ENCODE peak calls at places on chromosomes 12 and 14, in seven cellular contexts. B is ureter, U is A549, Z is NCI-H1105, E is GM12878, F is BJ, H is Calu3. O is an unnamed sample.

GRCh38 chr14:64509036-64509435 is 4.5 kb downstream of the ZBTB1 start:
- DNase-seq in B (no peak), U (no peak), Z (no peak), E (no peak), F (no peak), H (no peak), O (no peak)

GRCh38 chr12:96720363-96720705 is 186.7 kb upstream of the NEDD1 start:
- DNase-seq in B (no peak), U (peak; percentile 35), Z (peak; percentile 12), E (no peak), F (no peak), H (peak; percentile 70), O (peak; percentile 42)

GRCh38 chr14:95515523-95516517 is 630 bp downstream of the SYNE3 start:
- DNase-seq in B (no peak), U (peak; percentile 74), Z (peak; percentile 50), E (no peak), F (no peak), H (peak; percentile 66), O (peak; percentile 92)

GRCh38 chr12:1282670-1283361 is 291.8 kb downstream of the ERC1 start:
- DNase-seq in B (peak; percentile 50), U (no peak), Z (no peak), E (no peak), F (peak; percentile 26), H (no peak), O (no peak)

GRCh38 chr12:106248177-106248848 is 493 bp upstream of the CKAP4 start:
- DNase-seq in B (peak; percentile 75), U (peak; percentile 67), Z (peak; percentile 17), E (no peak), F (no peak), H (peak; percentile 57), O (peak; percentile 48)

GRCh38 chr12:27626239-27626638 is 70.0 kb upstream of the REP15 start:
- DNase-seq in B (no peak), U (no peak), Z (no peak), E (no peak), F (no peak), H (no peak), O (no peak)

GRCh38 chr12:132807295-132808222 is 21.1 kb downstream of the GOLGA3 start:
- DNase-seq in B (no peak), U (no peak), Z (no peak), E (no peak), F (no peak), H (no peak), O (no peak)

GRCh38 chr12:18629916-18630315 is 107.9 kb downstream of the PLCZ1 start:
- DNase-seq in B (no peak), U (no peak), Z (no peak), E (no peak), F (no peak), H (peak; percentile 14), O (no peak)

GRCh38 chr12:103771466-103771865 is 69.6 kb downstream of the NT5DC3 start:
- DNase-seq in B (no peak), U (peak; percentile 59), Z (no peak), E (no peak), F (no peak), H (peak; percentile 75), O (no peak)

GRCh38 chr12:101829639-101830390 is 944 bp downstream of the GNPTAB start:
- DNase-seq in B (no peak), U (no peak), Z (no peak), E (no peak), F (no peak), H (peak; percentile 4), O (no peak)

GRCh38 chr12:14317362-14318146 is 47.9 kb upstream of the ATF7IP start:
- DNase-seq in B (no peak), U (no peak), Z (no peak), E (no peak), F (no peak), H (no peak), O (no peak)

GRCh38 chr12:126847005-126847629 is 1419.9 kb upstream of the TMEM132C start:
- DNase-seq in B (no peak), U (no peak), Z (no peak), E (no peak), F (no peak), H (no peak), O (no peak)

GRCh38 chr12:27187697-27188096 is 56.4 kb upstream of the STK38L start:
- DNase-seq in B (no peak), U (no peak), Z (no peak), E (no peak), F (no peak), H (no peak), O (no peak)

GRCh38 chr12:80810874-80811273 is 94.2 kb downstream of the MYF5 start:
- DNase-seq in B (no peak), U (no peak), Z (no peak), E (no peak), F (no peak), H (no peak), O (no peak)

GRCh38 chr14:66105819-66106218 is 380.4 kb upstream of the CCDC196 start:
- DNase-seq in B (no peak), U (no peak), Z (no peak), E (no peak), F (no peak), H (no peak), O (no peak)

GRCh38 chr14:99803803-99804202 is 10.6 kb downstream of the EML1 start:
- DNase-seq in B (no peak), U (no peak), Z (peak; percentile 90), E (no peak), F (no peak), H (no peak), O (no peak)

GRCh38 chr12:3135522-3136461 is 58.6 kb downstream of the TSPAN9 start:
- DNase-seq in B (no peak), U (peak; percentile 89), Z (peak; percentile 58), E (peak; percentile 20), F (no peak), H (peak; percentile 53), O (peak; percentile 35)

GRCh38 chr12:13194462-13195110 is 1.9 kb upstream of the EMP1 start:
- DNase-seq in B (no peak), U (no peak), Z (no peak), E (no peak), F (no peak), H (no peak), O (no peak)

GRCh38 chr12:120713861-120714482 is 3.7 kb downstream of the UNC119B start:
- DNase-seq in B (peak; percentile 83), U (peak; percentile 86), Z (peak; percentile 76), E (peak; percentile 40), F (no peak), H (peak; percentile 87), O (no peak)

GRCh38 chr14:72616294-72616693 is 277.6 kb downstream of the DPF3 start:
- DNase-seq in B (no peak), U (no peak), Z (no peak), E (no peak), F (no peak), H (no peak), O (no peak)

GRCh38 chr14:48805315-48805714 is 780.9 kb downstream of the RPS29 start:
- DNase-seq in B (no peak), U (no peak), Z (no peak), E (no peak), F (no peak), H (no peak), O (no peak)

GRCh38 chr12:87127272-87127671 is 871.1 kb upstream of the MGAT4C start:
- DNase-seq in B (no peak), U (no peak), Z (no peak), E (no peak), F (no peak), H (no peak), O (no peak)

GRCh38 chr14:76434220-76434619 is 58.3 kb downstream of the ESRRB start:
- DNase-seq in B (no peak), U (no peak), Z (no peak), E (no peak), F (no peak), H (no peak), O (no peak)

GRCh38 chr12:122106891-122107660 is 28.5 kb downstream of the MLXIP start:
- DNase-seq in B (no peak), U (no peak), Z (no peak), E (no peak), F (no peak), H (no peak), O (no peak)

GRCh38 chr14:23454445-23454856 is 15.1 kb upstream of the NGDN start:
- DNase-seq in B (no peak), U (no peak), Z (no peak), E (no peak), F (no peak), H (no peak), O (no peak)

GRCh38 chr12:103751600-103751999 is 89.4 kb downstream of the NT5DC3 start:
- DNase-seq in B (no peak), U (no peak), Z (no peak), E (no peak), F (no peak), H (no peak), O (no peak)

GRCh38 chr12:16604853-16605252 is 1.1 kb downstream of the LMO3 start:
- DNase-seq in B (no peak), U (no peak), Z (no peak), E (no peak), F (no peak), H (no peak), O (no peak)

GRCh38 chr14:98028156-98028555 is 1231.0 kb downstream of the VRK1 start:
- DNase-seq in B (no peak), U (no peak), Z (no peak), E (no peak), F (no peak), H (no peak), O (no peak)

GRCh38 chr14:67856806-67857205 is 37.2 kb downstream of the RAD51B start:
- DNase-seq in B (no peak), U (no peak), Z (no peak), E (no peak), F (peak; percentile 13), H (no peak), O (no peak)

GRCh38 chr14:62882967-62883366 is 162.3 kb downstream of the KCNH5 start:
- DNase-seq in B (no peak), U (no peak), Z (no peak), E (no peak), F (no peak), H (no peak), O (no peak)

GRCh38 chr12:110120878-110121277 is 3.3 kb upstream of the IFT81 start:
- DNase-seq in B (no peak), U (no peak), Z (no peak), E (no peak), F (no peak), H (no peak), O (no peak)

GRCh38 chr12:31732926-31733548 is 4.2 kb upstream of the AMN1 start:
- DNase-seq in B (no peak), U (peak; percentile 82), Z (no peak), E (peak; percentile 64), F (peak; percentile 34), H (peak; percentile 68), O (peak; percentile 40)

O was measured in GM06990.